ENCODE peak calls at places on chromosomes 3 and 15, in five cellular contexts. D is sigmoid colon, N is foreskin fibroblast, E is thoracic aorta, A is coronary artery. J is an unnamed sample.

GRCh38 chr15:67560320-67560719 is 17.8 kb downstream of the MAP2K5 start:
- DNase-seq in D (no peak), N (no peak), E (no peak), A (no peak), J (no peak)

GRCh38 chr3:168878655-168879054 is 782.9 kb upstream of the GOLIM4 start:
- DNase-seq in D (no peak), N (peak), E (no peak), A (no peak), J (no peak)

GRCh38 chr15:72813345-72814004 is 29.9 kb upstream of the ADPGK start:
- DNase-seq in D (no peak), N (no peak), E (no peak), A (peak), J (no peak)

GRCh38 chr3:13853978-13854296 is 25.9 kb downstream of the WNT7A start:
- DNase-seq in D (no peak), N (no peak), E (no peak), A (no peak), J (no peak)

GRCh38 chr3:160090653-160091052 is 102.0 kb downstream of the IL12A start:
- DNase-seq in D (no peak), N (no peak), E (no peak), A (no peak), J (no peak)

GRCh38 chr3:46538803-46539442 is 27.2 kb downstream of the LRRC2 start:
- DNase-seq in D (peak), N (peak), E (no peak), A (no peak), J (no peak)

GRCh38 chr3:57675530-57675929 is 17.3 kb downstream of the DENND6A start:
- DNase-seq in D (no peak), N (no peak), E (no peak), A (no peak), J (no peak)

GRCh38 chr3:15064299-15064834 is 748 bp downstream of the MRPS25 start:
- DNase-seq in D (no peak), N (peak), E (no peak), A (peak), J (no peak)

GRCh38 chr3:157526036-157526435 is 22.8 kb upstream of the VEPH1 start:
- DNase-seq in D (no peak), N (no peak), E (no peak), A (no peak), J (no peak)

GRCh38 chr15:31396881-31397560 is 70.4 kb downstream of the KLF13 start:
- DNase-seq in D (peak), N (peak), E (peak), A (peak), J (no peak)

GRCh38 chr15:48898083-48898482 is 20.1 kb downstream of the EID1 start:
- DNase-seq in D (no peak), N (no peak), E (no peak), A (no peak), J (no peak)

GRCh38 chr15:57635300-57635944 is 43.7 kb downstream of the MYZAP start:
- DNase-seq in D (peak), N (peak), E (peak), A (no peak), J (no peak)
- TF ChIP-seq CTCF in D (peak), N (no peak), E (peak), A (no peak), J (peak)

GRCh38 chr3:107369791-107370190 is 7.4 kb upstream of the CCDC54 start:
- DNase-seq in D (no peak), N (peak), E (no peak), A (no peak), J (no peak)
- TF ChIP-seq CTCF in D (no peak), N (no peak), E (no peak), A (no peak), J (no peak)

GRCh38 chr3:6805236-6805635 is 55.7 kb upstream of the GRM7 start:
- DNase-seq in D (no peak), N (no peak), E (no peak), A (no peak), J (no peak)

GRCh38 chr3:6803652-6804051 is 57.3 kb upstream of the GRM7 start:
- DNase-seq in D (no peak), N (no peak), E (no peak), A (no peak), J (no peak)

GRCh38 chr3:6799264-6799915 is 61.5 kb upstream of the GRM7 start:
- DNase-seq in D (no peak), N (no peak), E (no peak), A (no peak), J (no peak)
- TF ChIP-seq CTCF in D (peak), N (peak), E (peak), A (peak), J (peak)

GRCh38 chr3:144590854-144591253 is 619.2 kb downstream of the DIPK2A start:
- DNase-seq in D (no peak), N (peak), E (no peak), A (no peak), J (no peak)
- TF ChIP-seq CTCF in D (no peak), N (no peak), E (no peak), A (no peak), J (no peak)

GRCh38 chr3:163474766-163475165 is 1603.5 kb downstream of the SI start:
- DNase-seq in D (no peak), N (no peak), E (no peak), A (no peak), J (no peak)

GRCh38 chr3:163481738-163482137 is 1596.6 kb downstream of the SI start:
- DNase-seq in D (no peak), N (no peak), E (no peak), A (no peak), J (no peak)

DNA sequence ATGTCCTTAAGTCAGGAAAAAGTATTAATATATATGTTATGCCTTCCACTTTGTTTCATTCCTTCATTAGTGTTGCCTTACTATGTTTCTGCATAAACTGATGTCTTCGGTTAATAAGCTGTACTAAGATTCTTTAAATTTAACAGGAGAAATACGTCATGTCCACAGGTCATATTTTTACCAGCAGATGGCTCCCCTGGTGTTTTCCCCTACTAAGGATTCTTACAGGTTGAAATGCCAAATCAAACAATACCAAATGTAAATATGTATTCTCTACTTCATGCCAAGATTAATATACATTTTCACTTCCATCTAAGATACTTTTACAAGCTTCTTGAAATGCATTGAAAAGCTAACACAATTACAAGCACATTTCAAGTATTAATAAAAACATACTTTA is 1602.1 kb downstream of the SI start:
- DNase-seq in D (no peak), N (no peak), E (no peak), A (no peak), J (no peak)
- TF ChIP-seq CTCF in D (no peak), N (no peak), E (no peak), A (no peak), J (peak)

J was measured in chondrocyte.